ENCODE peak calls at places on chromosomes 6 and 20, in ten cellular contexts. M is heart left ventricle; O is left ventricle myocardium inferior; Y is cardiac muscle cell; I is adrenal gland; W is coronary artery; B is stomach; Z is CD8-positive, alpha-beta T cell; S is OCI-LY7; V is A549. E is an unnamed sample.

GRCh38 chr6:82144852-82145332 is 102.7 kb downstream of the IBTK start:
- DNase-seq in M (peak), O (peak), Y (peak), I (peak), W (peak), B (peak), Z (no peak), S (no peak), V (peak), E (no peak)

GRCh38 chr6:145529582-145529981 is 205.7 kb downstream of the EPM2A start:
- DNase-seq in M (no peak), O (no peak), Y (no peak), I (no peak), W (no peak), B (peak), Z (no peak), S (no peak), V (no peak), E (no peak)

GRCh38 chr6:167879612-167880011 is 52.9 kb downstream of the AFDN start:
- DNase-seq in M (no peak), O (no peak), Y (no peak), I (no peak), W (no peak), B (no peak), Z (no peak), S (no peak), V (no peak), E (no peak)

GRCh38 chr6:72363844-72364740 is 257.8 kb upstream of the KCNQ5 start:
- DNase-seq in M (no peak), O (no peak), Y (peak), I (no peak), W (no peak), B (no peak), Z (no peak), S (no peak), V (no peak), E (no peak)

GRCh38 chr20:57388953-57389694 is 2.1 kb upstream of the RBM38 start:
- DNase-seq in M (peak), O (peak), Y (peak), I (peak), W (peak), B (peak), Z (peak), S (peak), V (no peak), E (no peak)

GRCh38 chr6:131948221-131948661 is 2.9 kb downstream of the CCN2 start:
- DNase-seq in M (no peak), O (no peak), Y (peak), I (no peak), W (no peak), B (no peak), Z (no peak), S (no peak), V (no peak), E (no peak)

GRCh38 chr20:31602779-31603441 is 2.2 kb upstream of the ID1 start:
- DNase-seq in M (no peak), O (no peak), Y (peak), I (no peak), W (no peak), B (peak), Z (peak), S (peak), V (peak), E (no peak)

GRCh38 chr6:139628220-139628619 is 253.8 kb upstream of the CITED2 start:
- DNase-seq in M (no peak), O (no peak), Y (no peak), I (no peak), W (no peak), B (no peak), Z (no peak), S (no peak), V (no peak), E (no peak)

GRCh38 chr6:141199074-141199473 is 933.7 kb upstream of the GJE1 start:
- DNase-seq in M (no peak), O (no peak), Y (peak), I (no peak), W (no peak), B (no peak), Z (no peak), S (no peak), V (no peak), E (no peak)

GRCh38 chr20:17910828-17911294 is 57.7 kb downstream of the SNX5 start:
- DNase-seq in M (peak), O (peak), Y (peak), I (peak), W (no peak), B (no peak), Z (no peak), S (no peak), V (no peak), E (no peak)

GRCh38 chr20:32201296-32201976 is 6.1 kb downstream of the PLAGL2 start:
- DNase-seq in M (no peak), O (no peak), Y (no peak), I (no peak), W (no peak), B (no peak), Z (no peak), S (no peak), V (no peak), E (no peak)

GRCh38 chr6:33839399-33840063 is 35.7 kb upstream of the MLN start:
- DNase-seq in M (no peak), O (no peak), Y (no peak), I (no peak), W (no peak), B (no peak), Z (no peak), S (no peak), V (no peak), E (no peak)

GRCh38 chr6:11042750-11043551 is 1.2 kb downstream of the ELOVL2 start:
- DNase-seq in M (no peak), O (no peak), Y (peak), I (no peak), W (no peak), B (no peak), Z (no peak), S (no peak), V (no peak), E (no peak)

GRCh38 chr6:111662794-111663231 is 57.1 kb upstream of the TRAF3IP2 start:
- DNase-seq in M (no peak), O (no peak), Y (peak), I (no peak), W (no peak), B (no peak), Z (no peak), S (peak), V (no peak), E (no peak)

GRCh38 chr6:109381747-109382575 is at the start of gene CD164:
- DNase-seq in M (peak), O (peak), Y (peak), I (peak), W (peak), B (peak), Z (peak), S (peak), V (peak), E (peak)

GRCh38 chr6:3052481-3053230 is 15.6 kb upstream of the RIPK1 start:
- DNase-seq in M (no peak), O (no peak), Y (no peak), I (no peak), W (no peak), B (no peak), Z (no peak), S (no peak), V (no peak), E (no peak)

GRCh38 chr6:16397623-16398022 is 159.2 kb downstream of the GMPR start:
- DNase-seq in M (no peak), O (no peak), Y (no peak), I (no peak), W (no peak), B (no peak), Z (no peak), S (no peak), V (no peak), E (no peak)

GRCh38 chr6:105121981-105122380 is 57.8 kb downstream of the POPDC3 start:
- DNase-seq in M (no peak), O (no peak), Y (no peak), I (no peak), W (no peak), B (no peak), Z (no peak), S (no peak), V (no peak), E (no peak)

GRCh38 chr20:41563087-41563486 is 55.1 kb downstream of the CHD6 start:
- DNase-seq in M (no peak), O (no peak), Y (no peak), I (no peak), W (no peak), B (no peak), Z (no peak), S (no peak), V (no peak), E (no peak)

GRCh38 chr6:12605888-12606345 is 110.7 kb upstream of the PHACTR1 start:
- DNase-seq in M (peak), O (peak), Y (peak), I (peak), W (no peak), B (peak), Z (no peak), S (peak), V (peak), E (no peak)

GRCh38 chr20:51059862-51060261 is 37.0 kb upstream of the KCNG1 start:
- DNase-seq in M (no peak), O (no peak), Y (peak), I (no peak), W (no peak), B (no peak), Z (no peak), S (no peak), V (no peak), E (no peak)

GRCh38 chr20:45436732-45437485 is 21.0 kb downstream of the PIGT start:
- DNase-seq in M (peak), O (peak), Y (peak), I (peak), W (peak), B (peak), Z (peak), S (peak), V (peak), E (peak)

GRCh38 chr6:11350294-11350693 is 117.8 kb upstream of the NEDD9 start:
- DNase-seq in M (no peak), O (no peak), Y (peak), I (peak), W (no peak), B (no peak), Z (no peak), S (no peak), V (no peak), E (no peak)

GRCh38 chr6:131383421-131384411 is 189.3 kb upstream of the ARG1 start:
- DNase-seq in M (no peak), O (no peak), Y (no peak), I (peak), W (no peak), B (no peak), Z (no peak), S (no peak), V (no peak), E (no peak)

GRCh38 chr20:63587781-63588591 is 13.9 kb upstream of the HELZ2 start:
- DNase-seq in M (peak), O (no peak), Y (no peak), I (no peak), W (no peak), B (no peak), Z (no peak), S (no peak), V (no peak), E (no peak)

GRCh38 chr6:170129691-170130171 is 161.1 kb downstream of the DLL1 start:
- DNase-seq in M (peak), O (peak), Y (peak), I (peak), W (peak), B (peak), Z (no peak), S (no peak), V (no peak), E (peak)

GRCh38 chr6:45548657-45549515 is 171.2 kb upstream of the SUPT3H start:
- DNase-seq in M (no peak), O (no peak), Y (no peak), I (no peak), W (no peak), B (no peak), Z (no peak), S (no peak), V (no peak), E (no peak)

GRCh38 chr6:34243901-34244884 is 4.6 kb downstream of the SMIM29 start:
- DNase-seq in M (peak), O (no peak), Y (peak), I (peak), W (peak), B (peak), Z (no peak), S (peak), V (peak), E (no peak)

GRCh38 chr6:74671558-74672025 is 534.3 kb downstream of the COL12A1 start:
- DNase-seq in M (no peak), O (no peak), Y (peak), I (no peak), W (no peak), B (no peak), Z (no peak), S (no peak), V (no peak), E (no peak)

GRCh38 chr20:50320910-50321796 is 130.5 kb downstream of the CEBPB start:
- DNase-seq in M (peak), O (peak), Y (peak), I (peak), W (peak), B (peak), Z (no peak), S (no peak), V (peak), E (peak)

GRCh38 chr6:150539568-150539967 is 60.1 kb upstream of the PLEKHG1 start:
- DNase-seq in M (no peak), O (no peak), Y (no peak), I (no peak), W (no peak), B (no peak), Z (no peak), S (no peak), V (no peak), E (no peak)

GRCh38 chr20:63216849-63217471 is 1.0 kb upstream of the YTHDF1 start:
- DNase-seq in M (no peak), O (no peak), Y (no peak), I (no peak), W (no peak), B (no peak), Z (no peak), S (no peak), V (peak), E (no peak)

GRCh38 chr6:34132486-34133185 is 13.3 kb downstream of the GRM4 start:
- DNase-seq in M (peak), O (no peak), Y (peak), I (peak), W (no peak), B (no peak), Z (no peak), S (peak), V (peak), E (no peak)

GRCh38 chr6:106973841-106974336 is 640 bp downstream of the CD24 start:
- DNase-seq in M (no peak), O (no peak), Y (no peak), I (no peak), W (no peak), B (peak), Z (no peak), S (peak), V (peak), E (no peak)

GRCh38 chr20:9214676-9215075 is 145.8 kb downstream of the PLCB4 start:
- DNase-seq in M (no peak), O (no peak), Y (peak), I (no peak), W (no peak), B (no peak), Z (no peak), S (no peak), V (no peak), E (no peak)

GRCh38 chr6:40362859-40363258 is 224.3 kb downstream of the LRFN2 start:
- DNase-seq in M (no peak), O (no peak), Y (no peak), I (no peak), W (no peak), B (no peak), Z (no peak), S (no peak), V (no peak), E (no peak)

GRCh38 chr6:37556884-37557644 is 57.4 kb upstream of the CCDC167 start:
- DNase-seq in M (no peak), O (no peak), Y (no peak), I (no peak), W (no peak), B (no peak), Z (no peak), S (peak), V (no peak), E (no peak)

GRCh38 chr6:121559611-121560269 is 124.3 kb downstream of the GJA1 start:
- DNase-seq in M (no peak), O (no peak), Y (no peak), I (no peak), W (no peak), B (no peak), Z (no peak), S (no peak), V (no peak), E (no peak)

DNA sequence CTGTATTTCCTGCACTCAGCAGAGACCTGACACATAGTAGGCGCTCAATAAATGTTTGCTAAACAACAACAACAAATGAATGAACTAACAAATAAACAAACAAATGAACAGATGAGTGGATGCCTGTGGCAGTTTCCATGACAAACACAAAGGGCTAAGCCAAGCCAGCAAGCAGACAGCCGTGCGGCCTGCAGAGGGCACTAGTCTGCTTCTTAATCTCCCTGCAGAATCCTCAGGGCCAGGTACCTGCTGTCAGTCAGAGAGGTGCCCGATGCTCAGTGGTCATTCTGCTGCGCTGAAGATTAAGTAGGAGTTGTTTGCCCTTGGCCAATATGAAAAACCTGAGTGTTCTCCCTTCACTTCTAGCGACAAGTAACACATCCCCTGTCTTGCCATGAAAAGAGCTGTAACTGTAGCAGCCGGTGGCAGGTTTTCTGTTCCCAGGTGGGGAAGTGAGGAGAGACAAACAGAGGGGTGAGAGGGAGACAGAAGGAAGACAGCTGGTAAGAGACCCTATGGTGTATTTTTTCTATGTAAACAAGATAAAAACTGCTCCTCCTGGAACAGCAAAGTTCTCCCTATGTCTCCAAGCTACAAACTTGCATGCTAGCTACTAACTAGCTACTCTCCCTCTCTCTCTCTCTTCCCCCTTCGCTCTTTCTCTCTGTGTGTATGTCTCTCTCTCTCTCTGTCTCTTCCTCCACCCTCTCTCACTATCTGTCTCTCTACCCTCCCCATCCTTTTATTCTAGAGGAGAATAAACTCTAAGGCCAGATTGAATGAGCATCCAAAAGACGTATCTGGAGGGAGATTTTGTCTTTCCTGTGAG is at the start of gene MC3R:
- DNase-seq in M (peak), O (no peak), Y (peak), I (peak), W (no peak), B (peak), Z (no peak), S (peak), V (peak), E (no peak)
- TF ChIP-seq CTCF in M (peak), O (peak), Y (peak), I (peak), W (no peak), B (peak), Z (peak), S (peak), V (peak), E (peak)

DNA sequence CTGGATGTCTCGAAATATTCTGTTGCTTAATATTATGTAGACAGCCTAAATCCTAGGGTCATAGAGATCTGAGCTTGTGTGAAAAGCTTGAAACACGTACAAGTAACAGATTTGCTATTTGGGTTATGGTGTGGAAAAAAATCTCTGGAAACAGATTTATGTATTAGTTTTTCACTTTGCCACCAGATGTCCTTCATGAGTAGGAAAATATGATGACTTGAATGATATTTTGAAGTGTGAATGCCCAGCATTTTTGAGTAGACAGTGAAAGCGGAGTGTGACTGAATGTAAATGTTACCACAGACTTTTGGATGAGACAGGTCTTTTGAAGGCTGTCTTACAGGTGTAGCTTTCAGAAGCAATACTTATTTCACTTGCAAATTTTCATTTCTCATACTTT is 4.2 kb upstream of the BMP6 start:
- DNase-seq in M (no peak), O (no peak), Y (peak), I (no peak), W (no peak), B (no peak), Z (no peak), S (peak), V (peak), E (no peak)
- TF ChIP-seq CTCF in M (no peak), O (peak), Y (peak), I (peak), W (no peak), B (no peak), Z (no peak), S (peak), V (peak), E (peak)

DNA sequence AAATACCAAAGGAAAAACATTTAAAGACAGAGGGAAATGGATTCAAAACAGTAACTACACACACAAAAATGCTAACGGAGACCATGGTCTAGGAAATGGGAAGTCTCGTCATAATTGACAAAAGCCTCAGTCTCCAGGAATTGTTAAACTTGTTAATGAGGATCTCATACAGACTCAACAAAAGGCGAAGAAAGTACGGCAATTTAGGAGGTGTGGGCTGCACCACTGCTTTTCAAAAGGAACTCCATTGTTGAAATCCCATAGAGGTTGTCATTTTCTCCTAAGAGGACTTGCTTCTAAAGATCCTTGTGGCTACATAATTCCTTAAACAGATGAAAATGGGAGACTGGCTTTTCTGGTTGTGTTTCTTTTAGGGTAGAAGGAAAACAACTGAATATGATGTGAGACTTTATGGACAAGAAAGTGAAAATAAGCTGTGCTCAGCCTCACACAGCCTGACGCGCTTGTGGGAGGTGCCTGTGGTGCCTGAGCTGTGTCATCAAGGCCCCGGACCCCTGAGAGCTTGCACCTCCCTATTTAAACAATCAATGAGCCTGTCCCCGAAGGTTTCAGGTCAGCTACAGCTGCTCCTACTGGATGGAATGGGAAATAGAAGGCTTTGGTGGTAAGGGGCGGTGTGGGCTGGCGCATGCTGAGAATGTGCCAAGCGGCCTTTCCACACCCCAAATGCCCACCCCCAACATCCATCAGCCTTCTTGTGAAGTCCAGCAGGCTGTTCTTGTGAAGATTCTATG is 2.5 kb upstream of the CLDN20 start:
- DNase-seq in M (no peak), O (no peak), Y (no peak), I (peak), W (no peak), B (no peak), Z (no peak), S (no peak), V (no peak), E (no peak)
- TF ChIP-seq CTCF in M (no peak), O (no peak), Y (no peak), I (no peak), W (no peak), B (no peak), Z (no peak), S (no peak), V (no peak), E (no peak)

GRCh38 chr6:17599885-17600526 is at the start of gene FAM8A1:
- DNase-seq in M (peak), O (peak), Y (peak), I (peak), W (peak), B (peak), Z (peak), S (peak), V (peak), E (peak)
- TF ChIP-seq CTCF in M (peak), O (peak), Y (peak), I (peak), W (peak), B (peak), Z (peak), S (peak), V (no peak), E (peak)

DNA sequence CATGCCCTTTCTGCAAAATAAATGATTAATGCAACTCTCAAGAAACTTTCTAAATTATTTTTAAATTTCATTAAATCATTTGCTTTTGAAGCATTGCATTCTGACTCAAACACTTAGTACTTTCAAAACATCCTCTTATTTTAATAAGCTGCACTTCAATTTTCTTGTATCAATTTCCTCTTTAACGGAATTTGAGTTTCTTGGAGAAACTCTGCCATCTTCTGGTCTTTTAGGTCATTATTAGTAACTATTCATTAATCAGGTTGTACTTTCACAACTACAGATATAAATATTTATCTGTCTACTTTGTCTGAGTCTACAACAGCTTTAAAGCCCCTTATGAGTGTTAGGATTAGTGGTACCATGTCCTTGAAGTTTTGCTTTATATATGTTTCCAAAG is 30.2 kb downstream of the TMX4 start:
- DNase-seq in M (no peak), O (no peak), Y (peak), I (no peak), W (no peak), B (no peak), Z (no peak), S (no peak), V (no peak), E (no peak)
- TF ChIP-seq CTCF in M (no peak), O (no peak), Y (no peak), I (no peak), W (no peak), B (no peak), Z (no peak), S (peak), V (peak), E (no peak)